ENCODE peak calls at places on chromosomes 16 and 17, in eight cellular contexts. S, E, T, P, I, J, H and B are unnamed samples.

GRCh38 chr17:12627177-12627629 is 38.5 kb upstream of the MYOCD start:
- DNase-seq in S (peak), E (no peak), T (no peak), P (no peak), I (peak), J (peak), H (no peak), B (no peak)

GRCh38 chr16:68420366-68420765 is 27.9 kb downstream of the SMPD3 start:
- DNase-seq in S (no peak), E (no peak), T (no peak), P (no peak), I (no peak), J (no peak), H (no peak), B (peak)

GRCh38 chr16:66605177-66605999 is 884 bp downstream of the CMTM3 start:
- DNase-seq in S (peak), E (peak), T (peak), P (peak), I (peak), J (peak), H (no peak), B (peak)

GRCh38 chr16:88936008-88936912 is 40.7 kb downstream of the CBFA2T3 start:
- DNase-seq in S (peak), E (peak), T (no peak), P (no peak), I (peak), J (peak), H (no peak), B (no peak)

GRCh38 chr16:60648260-60648659 is 1388.0 kb downstream of the CDH8 start:
- DNase-seq in S (no peak), E (no peak), T (no peak), P (no peak), I (no peak), J (no peak), H (no peak), B (no peak)

GRCh38 chr17:14582996-14583395 is 282.1 kb downstream of the HS3ST3B1 start:
- DNase-seq in S (no peak), E (no peak), T (no peak), P (no peak), I (no peak), J (no peak), H (no peak), B (no peak)

GRCh38 chr17:15490634-15491261 is 23.3 kb upstream of the CDRT4 start:
- DNase-seq in S (no peak), E (peak), T (no peak), P (peak), I (peak), J (peak), H (peak), B (peak)

GRCh38 chr16:3881499-3881995 is 1.0 kb upstream of the CREBBP start:
- DNase-seq in S (no peak), E (peak), T (no peak), P (no peak), I (no peak), J (no peak), H (no peak), B (no peak)

GRCh38 chr17:74085434-74085833 is 118.0 kb upstream of the RPL38 start:
- DNase-seq in S (no peak), E (no peak), T (no peak), P (no peak), I (no peak), J (no peak), H (peak), B (peak)

GRCh38 chr17:73278049-73278464 is 16.4 kb upstream of the CPSF4L start:
- DNase-seq in S (no peak), E (no peak), T (no peak), P (no peak), I (no peak), J (no peak), H (no peak), B (no peak)

GRCh38 chr17:15446036-15446435 is 21.4 kb downstream of the CDRT4 start:
- DNase-seq in S (no peak), E (no peak), T (no peak), P (no peak), I (no peak), J (no peak), H (no peak), B (no peak)

GRCh38 chr16:79721186-79721745 is 120.7 kb upstream of the MAF start:
- DNase-seq in S (no peak), E (no peak), T (no peak), P (no peak), I (no peak), J (no peak), H (no peak), B (no peak)

GRCh38 chr17:67549787-67550186 is 167.9 kb upstream of the NOL11 start:
- DNase-seq in S (no peak), E (no peak), T (no peak), P (peak), I (peak), J (no peak), H (no peak), B (no peak)

GRCh38 chr17:73338050-73338491 is 26.3 kb upstream of the CDC42EP4 start:
- DNase-seq in S (no peak), E (no peak), T (peak), P (no peak), I (no peak), J (no peak), H (no peak), B (no peak)

GRCh38 chr17:56291226-56291805 is 138.0 kb downstream of the ANKFN1 start:
- DNase-seq in S (no peak), E (no peak), T (no peak), P (no peak), I (no peak), J (no peak), H (no peak), B (no peak)

GRCh38 chr16:11560701-11561439 is 25.8 kb downstream of the LITAF start:
- DNase-seq in S (no peak), E (no peak), T (peak), P (no peak), I (peak), J (no peak), H (no peak), B (no peak)

GRCh38 chr16:84574191-84574590 is 43.7 kb downstream of the COTL1 start:
- DNase-seq in S (no peak), E (no peak), T (no peak), P (no peak), I (no peak), J (no peak), H (no peak), B (no peak)

GRCh38 chr17:50213026-50214015 is 11.9 kb upstream of the COL1A1 start:
- DNase-seq in S (no peak), E (no peak), T (peak), P (no peak), I (no peak), J (no peak), H (no peak), B (peak)

GRCh38 chr16:698911-699671 is 6.5 kb downstream of the FBXL16 start:
- DNase-seq in S (no peak), E (no peak), T (no peak), P (no peak), I (no peak), J (no peak), H (no peak), B (no peak)

GRCh38 chr16:86919073-86919472 is 340.7 kb downstream of the FOXL1 start:
- DNase-seq in S (no peak), E (no peak), T (no peak), P (no peak), I (no peak), J (no peak), H (no peak), B (no peak)

GRCh38 chr17:59417452-59417851 is 86.0 kb downstream of the YPEL2 start:
- DNase-seq in S (no peak), E (no peak), T (no peak), P (no peak), I (no peak), J (no peak), H (no peak), B (no peak)

GRCh38 chr16:30820952-30821421 is 34.0 kb upstream of the ZNF629 start:
- DNase-seq in S (no peak), E (no peak), T (no peak), P (no peak), I (no peak), J (no peak), H (no peak), B (no peak)

GRCh38 chr17:57832711-57833596 is 16.9 kb downstream of the MRPS23 start:
- DNase-seq in S (peak), E (peak), T (peak), P (peak), I (peak), J (peak), H (peak), B (peak)

GRCh38 chr17:76272541-76273434 is 7.6 kb downstream of the UBALD2 start:
- DNase-seq in S (no peak), E (no peak), T (no peak), P (no peak), I (peak), J (no peak), H (no peak), B (no peak)

GRCh38 chr16:1078579-1079021 is 6.1 kb downstream of the SSTR5 start:
- DNase-seq in S (peak), E (peak), T (no peak), P (no peak), I (no peak), J (peak), H (no peak), B (peak)

GRCh38 chr16:86823895-86824671 is 245.7 kb downstream of the FOXL1 start:
- DNase-seq in S (no peak), E (no peak), T (no peak), P (no peak), I (no peak), J (peak), H (no peak), B (no peak)

GRCh38 chr17:3723556-3724372 is at the start of gene HASPIN:
- DNase-seq in S (peak), E (peak), T (peak), P (peak), I (peak), J (peak), H (peak), B (peak)

GRCh38 chr16:79089735-79090284 is 510.7 kb downstream of the MAF start:
- DNase-seq in S (no peak), E (no peak), T (no peak), P (no peak), I (no peak), J (no peak), H (no peak), B (no peak)

GRCh38 chr16:84548971-84549844 is 44.7 kb upstream of the MEAK7 start:
- DNase-seq in S (no peak), E (no peak), T (peak), P (no peak), I (peak), J (no peak), H (no peak), B (no peak)

GRCh38 chr16:10765772-10766171 is 22.1 kb downstream of the NUBP1 start:
- DNase-seq in S (no peak), E (no peak), T (no peak), P (no peak), I (no peak), J (no peak), H (no peak), B (no peak)

GRCh38 chr17:80097307-80097630 is 4.1 kb upstream of the GAA start:
- DNase-seq in S (no peak), E (no peak), T (no peak), P (no peak), I (no peak), J (no peak), H (no peak), B (peak)
- H3K4me3 ChIP-seq in S (no peak), E (no peak), T (no peak), P (no peak), I (no peak), J (no peak), H (no peak), B (no peak)

GRCh38 chr17:43211123-43211479 is 574 bp upstream of the TMEM106A start:
- DNase-seq in S (no peak), E (no peak), T (no peak), P (no peak), I (no peak), J (no peak), H (no peak), B (no peak)
- H3K27ac ChIP-seq in S (peak), E (peak), T (no peak), P (peak), I (peak), J (no peak), H (peak), B (no peak)

DNA sequence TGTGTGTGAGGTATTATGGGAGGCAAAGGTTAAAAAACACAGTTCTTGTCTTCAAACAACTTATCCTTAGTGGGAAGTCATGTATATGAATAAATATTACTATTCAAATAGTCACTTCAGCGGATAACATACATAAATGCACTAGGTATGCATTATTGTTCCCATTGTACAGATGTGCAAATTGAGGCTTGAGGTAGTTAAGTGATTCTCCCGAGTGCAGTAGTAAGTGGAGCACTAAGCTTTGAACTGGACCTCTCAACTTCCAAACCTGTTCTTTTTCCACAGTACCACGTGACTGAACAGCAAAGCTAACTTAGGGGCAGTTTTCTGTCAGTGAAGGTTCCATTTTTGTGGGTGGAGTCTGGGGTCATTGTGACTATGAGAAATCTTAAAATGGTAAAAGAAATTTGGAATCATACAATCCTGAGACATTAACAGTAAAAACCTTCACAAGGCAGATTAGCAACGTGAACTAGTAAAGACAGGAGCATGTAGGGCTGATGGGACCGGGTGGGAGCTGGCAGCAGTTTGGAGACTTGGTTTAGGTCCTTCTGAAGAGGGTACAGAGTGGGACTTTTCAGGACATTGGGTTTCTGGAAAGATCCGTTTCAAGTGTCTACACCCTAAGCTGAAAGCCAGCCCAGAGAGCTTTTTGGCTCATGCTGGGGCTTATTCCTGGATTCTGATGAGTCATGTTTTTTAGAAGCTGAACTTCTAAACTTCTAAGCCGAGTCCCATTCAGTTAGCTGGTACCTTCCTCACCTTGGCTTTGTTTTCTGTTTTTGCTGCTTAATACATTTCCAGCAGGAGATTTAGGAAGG is 204.9 kb downstream of the PRKCA start:
- DNase-seq in S (peak), E (peak), T (no peak), P (peak), I (no peak), J (peak), H (peak), B (no peak)
- H3K4me3 ChIP-seq in S (no peak), E (no peak), T (no peak), P (no peak), I (no peak), J (peak), H (peak), B (no peak)

DNA sequence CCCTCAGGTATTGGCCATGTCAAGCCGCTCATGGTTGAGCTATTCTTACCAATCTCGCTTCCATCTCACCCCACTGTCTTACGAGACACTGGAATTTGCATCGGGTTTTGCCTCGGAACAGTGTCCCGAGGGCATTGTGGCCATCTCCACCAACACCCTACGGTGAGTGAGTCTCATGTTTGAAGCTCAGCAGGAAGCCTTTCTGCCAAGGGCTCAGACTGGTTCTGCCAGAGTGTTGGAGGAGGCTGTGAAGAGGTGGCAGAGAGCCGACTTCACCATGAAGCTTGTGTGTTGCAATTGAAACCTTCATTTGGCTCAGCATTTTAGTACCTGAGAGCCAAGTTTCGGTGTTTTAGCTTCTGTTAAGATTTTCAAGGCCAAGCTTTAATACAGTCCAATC is 38.0 kb downstream of the SF3B3 start:
- DNase-seq in S (no peak), E (peak), T (no peak), P (no peak), I (no peak), J (no peak), H (no peak), B (no peak)
- H3K27ac ChIP-seq in S (no peak), E (peak), T (no peak), P (peak), I (no peak), J (no peak), H (no peak), B (no peak)

DNA sequence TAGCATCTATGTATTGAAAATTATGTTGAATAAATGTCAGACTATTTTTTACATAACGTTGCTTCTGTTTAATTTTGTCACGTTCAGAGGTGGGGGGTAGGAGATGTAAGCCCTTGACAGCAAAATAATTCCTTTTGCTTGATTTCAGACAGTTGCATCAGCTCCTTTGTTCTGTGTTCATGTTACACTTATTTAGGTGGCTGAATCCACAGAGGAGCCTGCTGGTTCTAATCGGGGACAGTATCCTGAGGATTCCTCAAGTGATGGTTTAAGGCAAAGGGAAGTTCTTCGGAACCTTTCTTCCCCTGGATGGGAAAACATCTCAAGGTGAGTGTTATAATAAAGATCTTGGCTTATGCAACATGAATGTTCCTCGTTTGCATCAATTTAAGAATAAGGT is 4.5 kb downstream of the HERPUD1 start:
- DNase-seq in S (no peak), E (no peak), T (no peak), P (no peak), I (no peak), J (no peak), H (no peak), B (no peak)
- H3K4me3 ChIP-seq in S (no peak), E (no peak), T (no peak), P (no peak), I (no peak), J (no peak), H (no peak), B (no peak)

DNA sequence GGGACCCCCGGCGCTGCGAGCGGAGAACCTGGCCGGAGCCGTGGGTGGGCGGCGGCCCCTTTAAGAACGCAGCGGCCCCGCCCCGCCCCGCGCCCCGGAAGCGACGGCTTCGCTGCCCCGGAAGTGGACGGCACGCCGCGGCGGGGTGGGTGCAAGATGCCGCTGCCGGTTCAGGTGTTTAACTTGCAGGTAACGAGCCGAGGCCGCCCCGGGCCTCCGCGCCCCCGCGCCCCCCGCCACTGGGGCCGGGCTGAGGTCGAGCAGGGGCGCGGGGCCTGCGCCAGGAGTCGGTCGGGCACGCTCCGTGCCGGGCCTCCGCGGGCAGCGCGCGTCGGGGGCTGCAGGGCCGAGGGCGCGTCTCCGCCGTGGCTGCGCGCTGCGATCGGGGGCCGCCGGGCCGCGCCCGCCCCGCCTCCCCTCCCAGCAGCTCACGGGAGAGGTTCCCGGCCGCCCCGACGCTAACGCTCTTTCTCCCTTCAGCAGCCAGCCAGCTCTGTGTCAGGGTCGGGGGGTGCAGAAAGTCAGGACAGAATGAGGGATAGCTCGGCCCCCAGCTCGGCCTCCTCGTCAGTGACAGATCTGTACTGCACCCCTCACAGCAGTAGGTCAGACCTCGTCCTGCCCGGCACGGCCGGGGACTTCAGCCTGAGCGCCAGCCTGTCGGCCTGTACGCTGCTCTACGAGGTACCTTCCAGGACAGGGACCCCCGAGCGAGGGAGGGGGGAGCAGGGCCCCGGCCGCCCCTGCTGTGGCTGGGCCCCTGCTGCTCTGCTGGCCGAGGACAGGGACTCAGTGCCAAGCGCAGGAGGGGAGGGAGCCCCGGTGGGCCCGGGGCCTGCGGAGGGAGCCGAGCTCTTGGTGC is at the start of the genes GPS1 and RFNG:
- DNase-seq in S (peak), E (peak), T (peak), P (peak), I (peak), J (peak), H (no peak), B (peak)
- H3K27ac ChIP-seq in S (peak), E (no peak), T (peak), P (peak), I (peak), J (no peak), H (peak), B (peak)

GRCh38 chr17:37743875-37744632 is 805 bp downstream of the HNF1B start:
- DNase-seq in S (peak), E (no peak), T (peak), P (no peak), I (no peak), J (peak), H (no peak), B (no peak)
- H3K4me3 ChIP-seq in S (peak), E (no peak), T (no peak), P (peak), I (peak), J (peak), H (peak), B (no peak)

GRCh38 chr17:9238340-9239259 is 217.3 kb downstream of the NTN1 start:
- DNase-seq in S (no peak), E (no peak), T (no peak), P (no peak), I (no peak), J (no peak), H (no peak), B (no peak)
- H3K27ac ChIP-seq in S (peak), E (no peak), T (no peak), P (peak), I (peak), J (no peak), H (peak), B (no peak)

GRCh38 chr16:53090271-53090590 is 35.4 kb downstream of the CHD9 start:
- DNase-seq in S (no peak), E (no peak), T (no peak), P (no peak), I (no peak), J (no peak), H (no peak), B (no peak)
- H3K4me3 ChIP-seq in S (no peak), E (no peak), T (no peak), P (peak), I (no peak), J (no peak), H (no peak), B (no peak)

GRCh38 chr17:43220511-43221125 is 7.8 kb downstream of the CCDC200 start:
- DNase-seq in S (no peak), E (no peak), T (no peak), P (no peak), I (peak), J (no peak), H (no peak), B (no peak)

GRCh38 chr17:43219001-43219400 is 7.3 kb downstream of the TMEM106A start:
- DNase-seq in S (no peak), E (no peak), T (no peak), P (no peak), I (peak), J (no peak), H (no peak), B (peak)

GRCh38 chr17:43217614-43218087 is 6.0 kb downstream of the TMEM106A start:
- DNase-seq in S (no peak), E (no peak), T (no peak), P (no peak), I (peak), J (no peak), H (no peak), B (peak)

GRCh38 chr17:43216762-43217613 is 5.3 kb downstream of the TMEM106A start:
- DNase-seq in S (no peak), E (no peak), T (no peak), P (no peak), I (peak), J (no peak), H (no peak), B (peak)

GRCh38 chr17:43219746-43220380 is 8.2 kb downstream of the TMEM106A start:
- DNase-seq in S (no peak), E (no peak), T (no peak), P (no peak), I (peak), J (no peak), H (no peak), B (peak)
- H3K27ac ChIP-seq in S (no peak), E (no peak), T (no peak), P (no peak), I (no peak), J (no peak), H (no peak), B (no peak)